ENCODE peak calls at places on chromosomes 7 and 10, in seven cellular contexts. V, E, U, L, T, R and P are unnamed samples.

GRCh38 chr7:43691611-43692010 is 37.7 kb downstream of the COA1 start:
- DNase-seq in V (no peak), E (no peak), U (no peak), L (no peak), T (no peak), R (no peak), P (no peak)

GRCh38 chr10:121268363-121268762 is 329.9 kb downstream of the FGFR2 start:
- DNase-seq in V (no peak), E (no peak), U (no peak), L (no peak), T (no peak), R (no peak), P (no peak)

GRCh38 chr10:82683989-82684388 is 809.0 kb downstream of the NRG3 start:
- DNase-seq in V (peak; percentile 9), E (no peak), U (no peak), L (no peak), T (no peak), R (no peak), P (no peak)

GRCh38 chr7:148334959-148335577 is 255.5 kb upstream of the C7orf33 start:
- DNase-seq in V (peak; percentile 81), E (no peak), U (no peak), L (no peak), T (peak; percentile 70), R (peak; percentile 50), P (peak; percentile 95)

GRCh38 chr10:125449571-125449970 is 233.4 kb downstream of the TEX36 start:
- DNase-seq in V (no peak), E (no peak), U (no peak), L (no peak), T (no peak), R (no peak), P (no peak)

GRCh38 chr7:2802082-2802481 is 42.0 kb downstream of the GNA12 start:
- DNase-seq in V (no peak), E (no peak), U (no peak), L (no peak), T (no peak), R (no peak), P (peak; percentile 62)

GRCh38 chr10:127308031-127308430 is 111.6 kb upstream of the INSYN2A start:
- DNase-seq in V (no peak), E (no peak), U (no peak), L (no peak), T (no peak), R (no peak), P (no peak)

GRCh38 chr7:143499246-143499645 is 21.6 kb downstream of the TAS2R41 start:
- DNase-seq in V (no peak), E (no peak), U (peak; percentile 52), L (no peak), T (no peak), R (peak; percentile 83), P (no peak)

GRCh38 chr7:78412216-78412858 is 613.8 kb downstream of the PHTF2 start:
- DNase-seq in V (no peak), E (no peak), U (no peak), L (no peak), T (no peak), R (no peak), P (peak; percentile 3)

GRCh38 chr10:29174389-29174788 is 114.5 kb upstream of the LYZL1 start:
- DNase-seq in V (no peak), E (no peak), U (no peak), L (no peak), T (no peak), R (no peak), P (peak; percentile 17)

GRCh38 chr7:155469311-155470185 is 11.6 kb downstream of the EN2 start:
- DNase-seq in V (no peak), E (no peak), U (no peak), L (no peak), T (no peak), R (no peak), P (no peak)

GRCh38 chr7:159008055-159008405 is 136.6 kb downstream of the VIPR2 start:
- DNase-seq in V (no peak), E (no peak), U (no peak), L (no peak), T (no peak), R (no peak), P (no peak)

GRCh38 chr10:98041352-98042043 is 11.1 kb upstream of the CRTAC1 start:
- DNase-seq in V (peak; percentile 81), E (no peak), U (no peak), L (peak; percentile 41), T (peak; percentile 60), R (peak; percentile 74), P (peak; percentile 53)

GRCh38 chr7:140631006-140631405 is 9.6 kb downstream of the DENND2A start:
- DNase-seq in V (no peak), E (no peak), U (no peak), L (no peak), T (no peak), R (no peak), P (no peak)

GRCh38 chr10:42939685-42940366 is 137.0 kb upstream of the RET start:
- DNase-seq in V (no peak), E (no peak), U (no peak), L (no peak), T (no peak), R (no peak), P (no peak)

GRCh38 chr10:83515001-83515400 is 624.3 kb upstream of the GHITM start:
- DNase-seq in V (no peak), E (no peak), U (no peak), L (no peak), T (no peak), R (no peak), P (no peak)

GRCh38 chr7:23942032-23942431 is 232.0 kb downstream of the STK31 start:
- DNase-seq in V (no peak), E (no peak), U (no peak), L (no peak), T (no peak), R (no peak), P (no peak)

GRCh38 chr7:23944131-23944530 is 234.1 kb downstream of the STK31 start:
- DNase-seq in V (no peak), E (no peak), U (no peak), L (no peak), T (no peak), R (no peak), P (no peak)

GRCh38 chr7:23941551-23941950 is 231.5 kb downstream of the STK31 start:
- DNase-seq in V (no peak), E (no peak), U (no peak), L (no peak), T (no peak), R (no peak), P (peak; percentile 67)

GRCh38 chr7:23938230-23938629 is 228.2 kb downstream of the STK31 start:
- DNase-seq in V (no peak), E (no peak), U (no peak), L (no peak), T (no peak), R (no peak), P (peak; percentile 64)

DNA sequence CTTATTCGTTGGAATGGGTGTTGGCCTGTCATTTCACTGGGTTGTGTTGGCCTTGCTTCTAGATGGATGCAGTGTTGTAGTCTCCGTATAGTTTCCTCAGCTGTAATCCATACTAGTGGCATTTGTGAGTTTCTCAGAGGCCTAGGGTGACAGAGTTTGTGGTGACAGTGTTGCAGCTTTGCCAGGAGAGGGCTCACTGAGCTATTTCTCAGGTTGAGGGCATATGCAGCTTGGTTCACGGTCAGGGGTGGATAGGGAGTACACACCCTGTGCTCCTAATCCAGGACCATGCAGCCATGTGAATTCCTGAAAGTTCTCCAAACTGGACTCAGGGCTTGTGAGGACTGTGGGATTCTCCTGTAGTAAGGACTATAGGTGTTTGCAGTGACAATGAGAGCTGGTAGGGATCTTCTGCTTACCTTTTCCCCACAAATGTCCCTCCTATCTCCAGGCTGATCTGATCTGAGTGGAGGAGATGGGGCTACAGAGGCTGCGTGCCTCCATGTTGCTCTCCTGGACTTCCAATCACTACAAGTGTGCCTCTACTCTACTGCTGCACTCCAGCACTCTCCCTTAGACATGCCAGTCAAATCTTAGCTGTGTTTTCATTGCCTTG is 229.0 kb downstream of the STK31 start:
- DNase-seq in V (peak; percentile 59), E (no peak), U (no peak), L (no peak), T (peak; percentile 27), R (peak; percentile 51), P (peak; percentile 45)
- TF ChIP-seq CTCF in V (peak; percentile 80), E (no peak), U (no peak), L (no peak), T (peak; percentile 76), R (peak; percentile 58), P (peak; percentile 64)

GRCh38 chr7:5351508-5352265 is 68.9 kb downstream of the SLC29A4 start:
- DNase-seq in V (no peak), E (no peak), U (no peak), L (no peak), T (no peak), R (no peak), P (no peak)
- H3K36me3 ChIP-seq in V (peaks cover 5% of the 10 kb centered on the region), E (peaks cover 16% of the 10 kb centered on the region), U (no peaks in the 10 kb centered on the region), L (peaks cover 18% of the 10 kb centered on the region), T (peaks cover 21% of the 10 kb centered on the region), R (peaks cover 12% of the 10 kb centered on the region), P (peaks cover 31% of the 10 kb centered on the region)

GRCh38 chr10:62019685-62020361 is 118.3 kb downstream of the ARID5B start:
- DNase-seq in V (no peak), E (no peak), U (no peak), L (no peak), T (no peak), R (no peak), P (peak; percentile 64)

GRCh38 chr10:62019013-62019684 is 117.7 kb downstream of the ARID5B start:
- DNase-seq in V (no peak), E (no peak), U (peak; percentile 51), L (no peak), T (no peak), R (peak; percentile 69), P (peak; percentile 93)

GRCh38 chr10:62016477-62017140 is 115.1 kb downstream of the ARID5B start:
- DNase-seq in V (no peak), E (no peak), U (no peak), L (no peak), T (no peak), R (no peak), P (no peak)

GRCh38 chr10:62017141-62017870 is 115.8 kb downstream of the ARID5B start:
- DNase-seq in V (no peak), E (no peak), U (no peak), L (no peak), T (no peak), R (no peak), P (no peak)

DNA sequence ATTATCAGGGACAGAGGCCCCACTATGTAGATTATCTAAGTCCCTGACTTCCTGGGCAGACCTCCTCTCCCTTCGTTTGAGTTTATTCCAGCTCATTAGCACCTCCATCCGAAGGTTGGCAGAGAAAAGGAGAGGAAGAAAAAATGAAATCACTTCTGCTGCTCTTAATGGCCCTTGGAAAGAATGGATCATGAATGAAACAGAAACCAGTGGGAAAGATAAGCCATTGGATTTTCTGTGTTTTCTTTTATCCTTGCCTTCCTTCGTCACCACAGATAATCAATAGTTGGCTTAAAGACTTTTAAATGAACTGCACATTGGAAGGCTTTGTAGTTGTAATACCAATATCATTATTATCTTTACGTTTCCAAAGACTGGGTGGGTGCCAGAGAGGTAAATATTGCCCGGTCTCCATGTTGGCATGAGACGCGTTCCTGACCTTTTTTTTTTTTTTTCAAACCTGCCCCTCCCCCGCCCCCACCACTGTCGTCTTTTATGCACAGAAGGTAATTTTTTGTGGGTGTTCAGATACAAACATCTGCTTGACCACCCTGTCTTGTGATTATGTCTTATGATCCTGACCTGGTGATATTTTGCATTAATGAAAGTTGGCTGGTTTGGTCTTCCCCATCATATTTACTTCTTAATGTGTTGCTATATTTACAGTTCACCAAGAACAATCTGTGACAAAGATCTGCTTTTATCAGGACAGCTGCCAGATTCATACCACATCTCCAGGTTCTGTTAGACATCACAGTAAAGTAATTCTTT is 116.8 kb downstream of the ARID5B start:
- DNase-seq in V (no peak), E (no peak), U (no peak), L (no peak), T (no peak), R (no peak), P (no peak)
- H3K4me3 ChIP-seq in V (no peak overlapping the region), E (no peak overlapping the region), U (no peak overlapping the region), L (no peak overlapping the region), T (no peak overlapping the region), R (no peak overlapping the region), P (no peak overlapping the region)

GRCh38 chr7:55827577-55827976 is 35.0 kb downstream of the SEPTIN14 start:
- DNase-seq in V (no peak), E (no peak), U (no peak), L (no peak), T (no peak), R (no peak), P (no peak)
- TF ChIP-seq CTCF in V (no peak), E (no peak), U (no peak), L (no peak), T (no peak), R (no peak), P (no peak)